ENCODE peak calls at places on chromosomes 1 and 21, in ten cellular contexts. P is A549, Z is spleen, D is sigmoid colon, H is H9, L is right cardiac atrium, C is fibroblast of lung, Y is psoas muscle, O is neural progenitor cell, B is thyroid gland. W is an unnamed sample.
A peak's percentile ranks its signal among the peaks of the same experiment; 100 is the strongest.

GRCh38 chr1:44296067-44296466 is 59.0 kb downstream of the ERI3 start:
- DNase-seq in P (no peak), Z (no peak), D (peak; percentile 56), H (no peak), L (no peak), C (no peak), Y (no peak), O (no peak), B (no peak), W (no peak)

GRCh38 chr1:155127105-155127671 is 488 bp upstream of the EFNA1 start:
- DNase-seq in P (peak; percentile 92), Z (peak; percentile 79), D (peak; percentile 77), H (peak; percentile 52), L (peak; percentile 78), C (peak; percentile 66), Y (peak; percentile 58), O (peak; percentile 55), B (peak; percentile 92), W (peak; percentile 88)

GRCh38 chr1:51574796-51575195 is 42.1 kb upstream of the OSBPL9 start:
- DNase-seq in P (no peak), Z (no peak), D (no peak), H (no peak), L (no peak), C (no peak), Y (no peak), O (no peak), B (no peak), W (no peak)

GRCh38 chr21:23093259-23093658 is 2095.1 kb downstream of the NCAM2 start:
- DNase-seq in P (no peak), Z (no peak), D (no peak), H (no peak), L (no peak), C (no peak), Y (no peak), O (no peak), B (no peak), W (no peak)

GRCh38 chr1:21914468-21914867 is 22.6 kb downstream of the HSPG2 start:
- DNase-seq in P (no peak), Z (no peak), D (no peak), H (no peak), L (no peak), C (no peak), Y (no peak), O (no peak), B (no peak), W (no peak)

GRCh38 chr1:83702349-83702748 is 296.6 kb downstream of the TTLL7 start:
- DNase-seq in P (no peak), Z (no peak), D (no peak), H (no peak), L (no peak), C (no peak), Y (no peak), O (no peak), B (no peak), W (no peak)

GRCh38 chr1:40032240-40032891 is 8.2 kb upstream of the CAP1 start:
- DNase-seq in P (peak; percentile 57), Z (no peak), D (no peak), H (peak; percentile 33), L (no peak), C (peak; percentile 79), Y (peak; percentile 63), O (peak; percentile 71), B (peak; percentile 48), W (no peak)

GRCh38 chr1:172398193-172398592 is 22.3 kb upstream of the C1orf105 start:
- DNase-seq in P (no peak), Z (no peak), D (peak; percentile 76), H (no peak), L (peak; percentile 27), C (peak; percentile 49), Y (no peak), O (no peak), B (no peak), W (no peak)

GRCh38 chr1:153365696-153366095 is 8.0 kb downstream of the S100A9 start:
- DNase-seq in P (no peak), Z (peak; percentile 60), D (no peak), H (peak; percentile 14), L (no peak), C (no peak), Y (no peak), O (no peak), B (no peak), W (no peak)

GRCh38 chr1:111279144-111279543 is 11.5 kb upstream of the CHIA start:
- DNase-seq in P (no peak), Z (no peak), D (no peak), H (no peak), L (no peak), C (no peak), Y (no peak), O (no peak), B (no peak), W (no peak)

GRCh38 chr1:33370286-33370685 is 49.4 kb upstream of the A3GALT2 start:
- DNase-seq in P (no peak), Z (no peak), D (no peak), H (no peak), L (no peak), C (peak; percentile 81), Y (peak; percentile 67), O (no peak), B (no peak), W (no peak)

GRCh38 chr1:48668339-48668738 is 108.4 kb downstream of the BEND5 start:
- DNase-seq in P (no peak), Z (no peak), D (no peak), H (no peak), L (no peak), C (no peak), Y (no peak), O (no peak), B (no peak), W (no peak)

GRCh38 chr1:204837440-204838084 is 33.1 kb upstream of the NFASC start:
- DNase-seq in P (peak; percentile 45), Z (no peak), D (no peak), H (peak; percentile 76), L (no peak), C (peak; percentile 52), Y (no peak), O (peak; percentile 90), B (peak; percentile 13), W (no peak)

GRCh38 chr1:208204779-208205178 is 39.4 kb downstream of the PLXNA2 start:
- DNase-seq in P (no peak), Z (no peak), D (no peak), H (no peak), L (no peak), C (no peak), Y (no peak), O (no peak), B (no peak), W (no peak)
- H3K27ac ChIP-seq in P (peak overlapping the region; percentile 76), Z (no peak overlapping the region), D (no peak overlapping the region), H (no peak overlapping the region), L (peak overlapping the region; percentile 92), C (no peak overlapping the region), Y (peak overlapping the region; percentile 54), O (no peak overlapping the region), B (peak overlapping the region; percentile 67), W (peak overlapping the region; percentile 67)

GRCh38 chr1:5953386-5953785 is 38.8 kb downstream of the NPHP4 start:
- DNase-seq in P (no peak), Z (no peak), D (no peak), H (no peak), L (no peak), C (no peak), Y (no peak), O (no peak), B (no peak), W (no peak)
- H3K27ac ChIP-seq in P (no peak overlapping the region), Z (no peak overlapping the region), D (no peak overlapping the region), H (no peak overlapping the region), L (no peak overlapping the region), C (no peak overlapping the region), Y (no peak overlapping the region), O (no peak overlapping the region), B (no peak overlapping the region), W (no peak overlapping the region)

GRCh38 chr1:91883470-91883869 is 2.5 kb downstream of the TGFBR3 start:
- DNase-seq in P (peak; percentile 31), Z (no peak), D (no peak), H (no peak), L (no peak), C (peak; percentile 75), Y (no peak), O (no peak), B (no peak), W (no peak)

GRCh38 chr1:91885716-91886506 is at the start of gene TGFBR3:
- DNase-seq in P (peak; percentile 87), Z (peak; percentile 93), D (peak; percentile 98), H (peak; percentile 81), L (peak; percentile 98), C (peak; percentile 96), Y (peak; percentile 97), O (peak; percentile 90), B (peak; percentile 96), W (no peak)

GRCh38 chr1:91885331-91885715 is 628 bp downstream of the TGFBR3 start:
- DNase-seq in P (no peak), Z (peak; percentile 87), D (peak; percentile 73), H (no peak), L (no peak), C (no peak), Y (peak; percentile 68), O (peak; percentile 40), B (no peak), W (no peak)

GRCh38 chr1:91881280-91881679 is 4.7 kb downstream of the TGFBR3 start:
- DNase-seq in P (no peak), Z (no peak), D (no peak), H (no peak), L (no peak), C (no peak), Y (no peak), O (no peak), B (no peak), W (no peak)

GRCh38 chr1:91884459-91885290 is 1.3 kb downstream of the TGFBR3 start:
- DNase-seq in P (peak; percentile 20), Z (peak; percentile 78), D (peak; percentile 75), H (peak; percentile 45), L (peak; percentile 65), C (peak; percentile 46), Y (peak; percentile 64), O (peak; percentile 59), B (peak; percentile 34), W (no peak)
- H3K27ac ChIP-seq in P (peak overlapping the region; percentile 77), Z (peak overlapping the region; percentile 95), D (peak overlapping the region; percentile 99), H (no peak overlapping the region), L (peak overlapping the region; percentile 86), C (peak overlapping the region; percentile 88), Y (peak overlapping the region; percentile 84), O (no peak overlapping the region), B (peak overlapping the region; percentile 89), W (no peak overlapping the region)

GRCh38 chr1:156776942-156777341 is 9.6 kb downstream of the PRCC start:
- DNase-seq in P (no peak), Z (no peak), D (no peak), H (no peak), L (no peak), C (no peak), Y (no peak), O (no peak), B (no peak), W (no peak)

GRCh38 chr1:156775799-156776198 is 8.5 kb downstream of the PRCC start:
- DNase-seq in P (no peak), Z (no peak), D (no peak), H (no peak), L (no peak), C (no peak), Y (no peak), O (no peak), B (no peak), W (no peak)

GRCh38 chr1:156772222-156772621 is 4.9 kb downstream of the PRCC start:
- DNase-seq in P (no peak), Z (no peak), D (no peak), H (no peak), L (no peak), C (no peak), Y (no peak), O (no peak), B (no peak), W (no peak)

GRCh38 chr1:156773607-156774006 is 6.3 kb downstream of the PRCC start:
- DNase-seq in P (peak; percentile 21), Z (no peak), D (no peak), H (no peak), L (no peak), C (no peak), Y (no peak), O (no peak), B (no peak), W (no peak)

GRCh38 chr1:156772728-156773497 is 5.6 kb downstream of the PRCC start:
- DNase-seq in P (no peak), Z (no peak), D (peak; percentile 35), H (no peak), L (peak; percentile 72), C (no peak), Y (no peak), O (no peak), B (no peak), W (no peak)
- H3K27ac ChIP-seq in P (no peak overlapping the region), Z (peak overlapping the region; percentile 9), D (peak overlapping the region; percentile 10), H (no peak overlapping the region), L (peak overlapping the region; percentile 56), C (no peak overlapping the region), Y (no peak overlapping the region), O (no peak overlapping the region), B (no peak overlapping the region), W (no peak overlapping the region)

W was measured in epithelial cell of prostate.